ENCODE peak calls at places on chromosome 7, in five cellular contexts. V is hepatocyte, F is GM23248, Z is PC-3, Y is HCT116. X is an unnamed sample.

GRCh38 chr7:154997840-154998370 is 5.0 kb downstream of the PAXIP1 start:
- DNase-seq in V (no peak), F (no peak), Z (no peak), Y (no peak), X (no peak)

GRCh38 chr7:8605227-8605626 is 171.8 kb downstream of the NXPH1 start:
- DNase-seq in V (no peak), F (no peak), Z (no peak), Y (no peak), X (no peak)

GRCh38 chr7:106568680-106569499 is 92.1 kb downstream of the CCDC71L start:
- DNase-seq in V (peak), F (peak), Z (peak), Y (peak), X (peak)

GRCh38 chr7:106613279-106613678 is 47.7 kb downstream of the CCDC71L start:
- DNase-seq in V (no peak), F (no peak), Z (no peak), Y (no peak), X (no peak)

GRCh38 chr7:86469680-86470295 is 173.9 kb upstream of the GRM3 start:
- DNase-seq in V (peak), F (peak), Z (peak), Y (peak), X (peak)

GRCh38 chr7:29598607-29599006 is 35.0 kb downstream of the PRR15 start:
- DNase-seq in V (no peak), F (no peak), Z (peak), Y (no peak), X (no peak)

GRCh38 chr7:51006483-51007235 is 224.0 kb upstream of the GRB10 start:
- DNase-seq in V (no peak), F (no peak), Z (no peak), Y (no peak), X (no peak)

GRCh38 chr7:117124585-117125220 is 171.4 kb downstream of the ST7 start:
- DNase-seq in V (peak), F (peak), Z (peak), Y (peak), X (no peak)

GRCh38 chr7:83677180-83677866 is 28.4 kb upstream of the SEMA3E start:
- DNase-seq in V (peak), F (peak), Z (peak), Y (peak), X (no peak)

GRCh38 chr7:5173490-5173889 is 16.5 kb upstream of the WIPI2 start:
- DNase-seq in V (no peak), F (no peak), Z (no peak), Y (no peak), X (no peak)

GRCh38 chr7:102814025-102814471 is 65.2 kb downstream of the FAM185A start:
- DNase-seq in V (no peak), F (peak), Z (peak), Y (no peak), X (no peak)

GRCh38 chr7:111763221-111763791 is 201.0 kb upstream of the IMMP2L start:
- DNase-seq in V (peak), F (peak), Z (peak), Y (peak), X (peak)

GRCh38 chr7:92057375-92057774 is 76.9 kb downstream of the CYP51A1 start:
- DNase-seq in V (peak), F (no peak), Z (peak), Y (no peak), X (no peak)

GRCh38 chr7:132580277-132580676 is 4.0 kb upstream of the PLXNA4 start:
- DNase-seq in V (peak), F (peak), Z (peak), Y (no peak), X (no peak)

GRCh38 chr7:311131-311680 is 21.2 kb downstream of the FOXL3 start:
- DNase-seq in V (no peak), F (no peak), Z (no peak), Y (no peak), X (no peak)
- TF ChIP-seq EZH2phosphoT487 in V (no peak), F (no peak), Z (no peak), Y (no peak), X (no peak)

DNA sequence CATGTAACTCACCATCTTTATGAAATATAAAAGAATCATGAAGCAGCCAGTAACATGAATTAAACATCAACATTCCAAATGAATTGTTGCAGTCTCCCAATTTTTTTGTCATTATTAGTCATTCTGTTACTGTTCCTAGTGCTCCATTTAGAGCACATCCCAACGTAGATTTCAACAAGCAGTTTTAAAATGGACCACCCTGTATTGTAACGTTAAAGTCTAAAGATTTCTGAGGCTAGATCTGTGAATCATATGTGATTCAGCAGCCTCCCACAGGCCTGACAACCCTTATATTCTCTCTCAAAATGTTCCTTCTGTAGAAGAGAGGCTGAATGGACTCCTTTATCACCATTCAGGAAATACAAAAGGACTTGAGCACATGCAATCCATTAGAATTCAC is 81.4 kb downstream of the CACNA2D1 start:
- DNase-seq in V (no peak), F (peak), Z (no peak), Y (no peak), X (no peak)
- H2AFZ ChIP-seq in V (no peak), F (peak), Z (no peak), Y (no peak), X (no peak)

GRCh38 chr7:151247611-151248176 is 800 bp downstream of the SMARCD3 start:
- DNase-seq in V (no peak), F (peak), Z (no peak), Y (no peak), X (no peak)
- H3K4me3 ChIP-seq in V (peak), F (peak), Z (peak), Y (peak), X (peak)

DNA sequence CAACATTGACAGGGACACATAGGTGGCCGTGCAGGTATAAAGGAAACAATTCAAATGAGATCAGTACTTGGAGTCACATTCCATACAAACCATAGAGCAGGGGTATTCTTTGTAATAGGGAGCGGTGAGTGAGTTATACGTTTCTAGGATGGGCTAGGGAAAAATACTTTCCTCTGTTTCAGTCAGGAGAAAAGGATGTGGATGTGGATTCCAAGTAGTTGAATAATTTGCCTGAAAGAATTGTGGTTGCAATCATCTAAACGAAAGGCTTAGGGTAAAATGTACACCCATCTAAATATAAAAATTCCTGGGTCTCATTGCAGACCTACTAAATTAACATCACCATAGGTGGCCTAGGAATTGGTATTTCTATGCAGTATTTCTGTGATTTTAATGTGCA is 270.7 kb upstream of the IGFBP3 start:
- DNase-seq in V (no peak), F (peak), Z (peak), Y (no peak), X (no peak)
- TF ChIP-seq EZH2phosphoT487 in V (no peak), F (no peak), Z (no peak), Y (no peak), X (no peak)

DNA sequence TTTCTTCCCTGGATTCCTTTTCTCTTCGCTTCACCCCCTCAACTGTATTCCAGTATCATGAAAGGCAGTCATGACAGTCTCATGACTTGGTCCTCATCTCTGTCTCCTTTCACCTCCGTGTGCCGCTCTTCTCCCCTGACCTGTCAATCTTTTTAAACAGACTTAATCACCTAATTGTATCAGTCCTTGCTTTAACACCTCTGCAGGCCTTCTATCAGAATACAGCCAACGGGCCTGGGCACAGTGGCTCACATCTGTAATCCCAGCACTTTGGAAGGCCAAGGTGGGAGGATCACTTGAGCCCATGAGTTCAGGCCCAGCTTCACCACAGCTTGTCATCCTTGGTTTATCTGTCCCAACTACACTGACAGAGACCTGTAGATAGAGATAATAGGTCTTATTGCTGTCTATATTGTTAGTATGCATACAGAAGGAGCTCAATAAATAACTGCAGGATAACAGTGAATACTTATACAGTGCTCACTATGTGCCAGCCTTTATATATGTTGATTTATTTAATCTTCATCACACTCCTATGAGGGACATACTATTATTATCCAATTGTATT is 1.2 kb downstream of the CNPY4 start:
- DNase-seq in V (no peak), F (no peak), Z (no peak), Y (no peak), X (no peak)
- H2AFZ ChIP-seq in V (peak), F (peak), Z (peak), Y (no peak), X (peak)

GRCh38 chr7:99992330-99993037 is 16.7 kb upstream of the AZGP1 start:
- DNase-seq in V (no peak), F (no peak), Z (no peak), Y (no peak), X (no peak)

GRCh38 chr7:99994819-99995218 is 19.0 kb upstream of the AZGP1 start:
- DNase-seq in V (no peak), F (no peak), Z (no peak), Y (no peak), X (no peak)

GRCh38 chr7:99987846-99988245 is 12.0 kb upstream of the AZGP1 start:
- DNase-seq in V (no peak), F (no peak), Z (no peak), Y (no peak), X (no peak)

GRCh38 chr7:99984593-99984992 is 8.8 kb upstream of the AZGP1 start:
- DNase-seq in V (no peak), F (no peak), Z (no peak), Y (no peak), X (no peak)

GRCh38 chr7:99990417-99990816 is 14.6 kb upstream of the AZGP1 start:
- DNase-seq in V (no peak), F (no peak), Z (no peak), Y (no peak), X (no peak)
- H3K4me3 ChIP-seq in V (no peak), F (peak), Z (no peak), Y (no peak), X (no peak)

GRCh38 chr7:143405671-143406352 is 2.8 kb downstream of the EPHA1 start:
- DNase-seq in V (no peak), F (no peak), Z (no peak), Y (no peak), X (no peak)
- TF ChIP-seq EZH2phosphoT487 in V (no peak), F (no peak), Z (no peak), Y (no peak), X (no peak)

X was measured in OCI-LY7.